ENCODE peak calls at places on chromosomes 11 and 22, in four cellular contexts. Q is EL, G is lung, F is hepatic stellate cell. D is an unnamed sample.

GRCh38 chr11:118530180-118530682 is 761 bp upstream of the TMEM25 start:
- DNase-seq in G (no peak), Q (peak), F (no peak), D (peak)

GRCh38 chr11:86869966-86870570 is 69.7 kb downstream of the PRSS23 start:
- DNase-seq in Q (peak), G (peak), F (peak), D (peak)

GRCh38 chr22:39995346-39996252 is 845 bp downstream of the FAM83F start:
- DNase-seq in F (no peak), Q (no peak), G (no peak), D (no peak)

GRCh38 chr11:59185412-59185811 is 13.5 kb downstream of the DTX4 start:
- DNase-seq in Q (no peak), G (no peak), F (no peak), D (no peak)

GRCh38 chr22:32206774-32207758 is 2.2 kb upstream of the RFPL2 start:
- DNase-seq in G (no peak), F (no peak), Q (peak), D (no peak)

GRCh38 chr11:3933165-3933628 is 77.7 kb downstream of the STIM1 start:
- DNase-seq in F (no peak), G (no peak), Q (no peak), D (no peak)

GRCh38 chr11:108871867-108872266 is 207.0 kb downstream of the DDX10 start:
- DNase-seq in G (no peak), Q (no peak), F (no peak), D (no peak)

GRCh38 chr22:21766933-21767462 is 31.4 kb upstream of the YPEL1 start:
- DNase-seq in F (no peak), G (no peak), Q (no peak), D (no peak)

GRCh38 chr22:46147061-46147460 is 3.3 kb upstream of the PPARA start:
- DNase-seq in F (no peak), Q (no peak), G (no peak), D (no peak)

GRCh38 chr11:120239713-120240640 is at the start of gene POU2F3:
- DNase-seq in F (no peak), Q (no peak), G (no peak), D (peak)

GRCh38 chr11:15127341-15127740 is 12.6 kb downstream of the INSC start:
- DNase-seq in Q (peak), F (peak), G (no peak), D (no peak)

GRCh38 chr11:119586181-119586580 is 142.8 kb downstream of the NECTIN1 start:
- DNase-seq in F (no peak), G (no peak), Q (no peak), D (no peak)

GRCh38 chr11:7593476-7593875 is 79.7 kb downstream of the PPFIBP2 start:
- DNase-seq in G (no peak), Q (no peak), F (no peak), D (no peak)

GRCh38 chr11:12502041-12502440 is 124.7 kb downstream of the PARVA start:
- DNase-seq in Q (peak), F (no peak), G (no peak), D (no peak)

GRCh38 chr11:61415381-61415780 is 14.4 kb downstream of the CPSF7 start:
- DNase-seq in F (no peak), G (no peak), Q (no peak), D (no peak)

GRCh38 chr11:126718319-126718718 is 282.3 kb downstream of the KIRREL3 start:
- DNase-seq in G (no peak), Q (peak), F (peak), D (peak)

GRCh38 chr11:126658306-126659056 is 303.0 kb downstream of the ST3GAL4 start:
- DNase-seq in F (no peak), Q (no peak), G (no peak), D (no peak)

GRCh38 chr22:41197046-41197807 is 7.9 kb upstream of the L3MBTL2 start:
- DNase-seq in F (peak), Q (peak), G (peak), D (peak)

GRCh38 chr22:28381427-28382167 is 298.0 kb downstream of the TTC28 start:
- DNase-seq in Q (peak), F (peak), G (no peak), D (no peak)

GRCh38 chr22:40334060-40334459 is 12.2 kb upstream of the ADSL start:
- DNase-seq in Q (no peak), F (no peak), G (no peak), D (no peak)

GRCh38 chr11:118791961-118792578 is 1.1 kb upstream of the DDX6 start:
- DNase-seq in G (peak), Q (peak), F (peak), D (no peak)

GRCh38 chr22:27253108-27253507 is 548.4 kb downstream of the MN1 start:
- DNase-seq in Q (no peak), F (no peak), G (no peak), D (no peak)

GRCh38 chr11:63553759-63554158 is 9.4 kb downstream of the PLAAT2 start:
- DNase-seq in G (no peak), Q (peak), F (no peak), D (no peak)

GRCh38 chr22:17824452-17824851 is 50.2 kb upstream of the BID start:
- DNase-seq in F (no peak), Q (no peak), G (no peak), D (no peak)

GRCh38 chr11:100984668-100985067 is 144.9 kb downstream of the PGR start:
- DNase-seq in G (no peak), Q (no peak), F (no peak), D (no peak)

D was measured in DMS79 treated with DMSO at 0.1 percent for 48 hours.